ENCODE peak calls at places on chromosome 11, in five cellular contexts. X is GM12878, L is HepG2, W is H1, D is K562. M is an unnamed sample.

GRCh38 chr11:65188486-65188885 is 6.8 kb downstream of the CAPN1 start:
- DNase-seq in L (no peak), X (no peak), W (no peak), D (no peak), M (no peak)

GRCh38 chr11:122598971-122599370 is 56.6 kb upstream of the UBASH3B start:
- DNase-seq in L (no peak), W (no peak), D (no peak), X (no peak), M (no peak)

GRCh38 chr11:8642226-8642625 is 40.2 kb downstream of the TRIM66 start:
- DNase-seq in X (no peak), L (no peak), D (no peak), W (no peak), M (no peak)

GRCh38 chr11:9831122-9831521 is 167.2 kb downstream of the SWAP70 start:
- DNase-seq in W (no peak), L (no peak), X (no peak), D (no peak), M (peak; percentile 22)

GRCh38 chr11:26477406-26477805 is 94.7 kb downstream of the MUC15 start:
- DNase-seq in W (no peak), X (no peak), L (no peak), D (no peak), M (no peak)

GRCh38 chr11:128889657-128890213 is 1.4 kb upstream of the KCNJ5 start:
- DNase-seq in X (no peak), L (no peak), D (no peak), W (no peak), M (no peak)

GRCh38 chr11:109405671-109406070 is 16.3 kb upstream of the C11orf87 start:
- DNase-seq in W (no peak), X (no peak), L (no peak), D (no peak), M (no peak)

GRCh38 chr11:110763249-110764011 is 51.2 kb upstream of the ARHGAP20 start:
- DNase-seq in X (no peak), L (peak; percentile 3), W (no peak), D (no peak), M (no peak)

GRCh38 chr11:113477321-113477720 is 2.1 kb upstream of the DRD2 start:
- DNase-seq in W (no peak), D (peak; percentile 20), L (no peak), X (no peak), M (peak; percentile 58)

GRCh38 chr11:11579012-11579755 is 42.6 kb downstream of the GALNT18 start:
- DNase-seq in W (no peak), L (no peak), X (no peak), D (no peak), M (no peak)

GRCh38 chr11:69496631-69497220 is 15.3 kb downstream of the LINC01488 start:
- DNase-seq in W (no peak), D (no peak), L (no peak), X (no peak), M (no peak)

GRCh38 chr11:81700061-81700460 is 1033.6 kb downstream of the FAM181B start:
- DNase-seq in L (no peak), W (no peak), X (no peak), D (no peak), M (no peak)

GRCh38 chr11:128711136-128711535 is 17.3 kb downstream of the FLI1 start:
- DNase-seq in L (no peak), D (no peak), X (no peak), W (no peak), M (no peak)

GRCh38 chr11:119905162-119905561 is 176.2 kb upstream of the NECTIN1 start:
- DNase-seq in W (no peak), X (no peak), D (no peak), L (no peak), M (no peak)

GRCh38 chr11:1291295-1292017 is 18.0 kb downstream of the TOLLIP start:
- DNase-seq in D (no peak), X (no peak), W (no peak), L (no peak), M (no peak)

GRCh38 chr11:77191823-77192495 is 63.9 kb downstream of the MYO7A start:
- DNase-seq in W (peak; percentile 88), X (no peak), D (peak; percentile 80), L (peak; percentile 41), M (peak; percentile 94)

GRCh38 chr11:12050470-12050891 is 42.1 kb upstream of the DKK3 start:
- DNase-seq in L (no peak), W (no peak), D (no peak), X (no peak), M (no peak)

GRCh38 chr11:67418476-67419281 is 3.2 kb downstream of the CARNS1 start:
- DNase-seq in X (no peak), L (no peak), D (no peak), W (no peak), M (no peak)

GRCh38 chr11:7690648-7691047 is 15.6 kb downstream of the OVCH2 start:
- DNase-seq in L (no peak), X (no peak), W (no peak), D (no peak), M (no peak)

GRCh38 chr11:60872124-60872951 is 5.0 kb downstream of the ZP1 start:
- DNase-seq in W (no peak), D (no peak), L (no peak), X (no peak), M (no peak)

GRCh38 chr11:61650781-61651571 is 29.2 kb upstream of the DAGLA start:
- DNase-seq in X (no peak), D (peak; percentile 52), L (no peak), W (no peak), M (peak; percentile 78)

GRCh38 chr11:2579315-2580060 is 120.3 kb downstream of the KCNQ1OT1 start:
- DNase-seq in X (no peak), W (no peak), L (no peak), D (no peak), M (peak; percentile 11)

GRCh38 chr11:67024410-67024809 is 1.5 kb downstream of the SYT12 start:
- DNase-seq in D (no peak), L (no peak), X (no peak), W (no peak), M (no peak)

GRCh38 chr11:5232150-5232549 is 2.1 kb downstream of the HBD start:
- DNase-seq in W (no peak), L (no peak), X (no peak), D (no peak), M (no peak)

GRCh38 chr11:5237384-5237783 is 3.1 kb upstream of the HBD start:
- DNase-seq in D (no peak), X (no peak), L (no peak), W (no peak), M (no peak)

GRCh38 chr11:5235364-5236095 is 1.2 kb upstream of the HBD start:
- DNase-seq in X (no peak), D (no peak), L (no peak), W (no peak), M (no peak)

GRCh38 chr11:5233268-5233667 is 1.0 kb downstream of the HBD start:
- DNase-seq in D (no peak), W (no peak), L (no peak), X (no peak), M (no peak)

GRCh38 chr11:5234390-5234834 is at the start of gene HBD:
- DNase-seq in X (no peak), L (no peak), W (no peak), D (peak; percentile 77), M (no peak)
- TF ChIP-seq SP1 in X (no peak), L (no peak), W (no peak), D (no peak), M (no peak)

GRCh38 chr11:74023291-74023690 is 14.4 kb upstream of the UCP3 start:
- DNase-seq in X (no peak), W (no peak), D (no peak), L (no peak), M (no peak)

GRCh38 chr11:74024630-74025029 is 15.7 kb upstream of the UCP3 start:
- DNase-seq in W (no peak), X (no peak), D (peak; percentile 66), L (no peak), M (no peak)

GRCh38 chr11:74021998-74022397 is 13.1 kb upstream of the UCP3 start:
- DNase-seq in W (no peak), L (no peak), X (no peak), D (no peak), M (no peak)

GRCh38 chr11:74022541-74022940 is 13.7 kb upstream of the UCP3 start:
- DNase-seq in X (no peak), W (no peak), D (no peak), L (no peak), M (no peak)

DNA sequence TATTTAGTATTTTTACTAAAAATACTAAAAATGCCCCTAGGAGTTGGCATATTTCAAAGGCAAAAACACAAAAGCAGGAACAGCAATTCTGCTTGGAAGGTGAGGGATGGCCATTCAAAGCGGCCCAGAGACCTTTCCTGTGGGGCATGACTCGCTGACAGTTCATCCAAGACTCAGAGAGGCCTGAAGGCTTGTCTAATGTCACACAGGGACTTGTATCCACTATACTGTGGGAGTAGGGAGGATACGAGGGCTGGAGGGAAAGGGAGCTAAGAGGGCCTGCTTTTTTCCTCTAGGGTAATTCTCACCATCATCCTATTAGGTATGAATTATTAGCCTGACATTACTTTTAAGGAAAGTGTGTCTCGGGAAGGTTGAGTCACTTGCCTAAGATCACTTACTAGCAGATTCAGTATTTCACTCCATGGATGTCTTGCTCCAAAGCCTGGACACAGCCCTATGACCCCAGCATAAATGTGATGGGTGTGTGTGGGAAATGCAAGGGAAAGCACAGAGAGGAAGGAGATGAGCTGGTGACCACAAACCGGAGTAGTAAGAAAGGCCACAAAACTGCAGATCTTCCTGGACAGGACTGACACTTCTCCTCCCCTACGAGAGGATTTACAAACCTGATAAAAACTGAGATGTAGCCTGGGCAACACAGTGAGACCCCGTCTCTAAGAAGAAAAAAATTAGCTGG is 16.7 kb upstream of the UCP3 start:
- DNase-seq in L (no peak), W (no peak), X (no peak), D (no peak), M (no peak)
- TF ChIP-seq ATF2 in L (no peak), W (no peak), X (no peak), D (no peak), M (no peak)

GRCh38 chr11:13358871-13359270 is 81.3 kb downstream of the BMAL1 start:
- DNase-seq in L (no peak), D (no peak), X (no peak), W (no peak), M (no peak)

GRCh38 chr11:13355191-13355590 is 77.6 kb downstream of the BMAL1 start:
- DNase-seq in L (no peak), X (no peak), D (no peak), W (no peak), M (no peak)

GRCh38 chr11:13357232-13357631 is 79.6 kb downstream of the BMAL1 start:
- DNase-seq in L (no peak), D (no peak), X (no peak), W (no peak), M (peak; percentile 59)

GRCh38 chr11:13352711-13353110 is 75.1 kb downstream of the BMAL1 start:
- DNase-seq in D (no peak), W (no peak), X (no peak), L (no peak), M (no peak)

DNA sequence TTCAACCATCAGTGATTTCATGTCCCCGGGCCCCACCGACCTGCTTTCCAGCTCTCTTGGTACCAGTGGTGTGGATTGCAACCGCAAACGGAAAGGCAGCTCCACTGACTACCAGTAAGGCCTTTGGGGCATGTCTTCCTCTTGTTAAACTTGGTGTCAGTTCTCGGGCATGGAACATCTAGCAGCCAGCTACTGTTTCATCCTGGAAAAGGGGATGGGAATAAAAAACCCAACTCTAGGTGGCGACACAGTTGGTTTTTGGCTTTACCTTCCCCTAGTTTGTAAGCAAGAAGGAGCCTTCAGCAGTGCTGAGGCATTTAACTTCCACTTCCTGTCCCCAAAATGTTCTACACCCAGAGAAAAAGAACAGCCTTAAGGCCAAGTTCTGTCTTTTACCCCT is 76.7 kb downstream of the BMAL1 start:
- DNase-seq in L (no peak), D (peak; percentile 25), W (no peak), X (no peak), M (peak; percentile 40)
- TF ChIP-seq SP1 in L (no peak), D (no peak), W (no peak), X (no peak), M (no peak)

GRCh38 chr11:83691387-83692088 is 405.4 kb upstream of the CCDC90B start:
- DNase-seq in L (no peak), D (no peak), W (no peak), X (no peak), M (no peak)
- TF ChIP-seq ATF2 in L (no peak), D (no peak), W (no peak), X (no peak), M (no peak)